ENCODE peak calls at places on chromosomes 4 and X, in four cellular contexts. One of them, this sample, is unnamed.

GRCh38 chrX:152895724-152896420 is 2.0 kb upstream of the ZNF185 start:
- DNase-seq in mesenchymal stem cell: no peak
- DNase-seq in DND-41: no peak
- DNase-seq in A549: no peak
- DNase-seq in this sample: no peak

GRCh38 chr4:134057356-134057755 is 144.2 kb downstream of the PABPC4L start:
- DNase-seq in A549: no peak
- DNase-seq in mesenchymal stem cell: no peak
- DNase-seq in DND-41: no peak
- DNase-seq in this sample: no peak

GRCh38 chrX:44914532-44915198 is 41.7 kb downstream of the KDM6A start:
- DNase-seq in mesenchymal stem cell: peak; percentile 44
- DNase-seq in DND-41: no peak
- DNase-seq in A549: no peak
- DNase-seq in this sample: no peak

GRCh38 chrX:152817082-152817744 is 13.3 kb downstream of the CETN2 start:
- DNase-seq in A549: no peak
- DNase-seq in DND-41: peak; percentile 16
- DNase-seq in mesenchymal stem cell: peak; percentile 37
- DNase-seq in this sample: peak; percentile 53

GRCh38 chrX:47170861-47171692 is 22.6 kb upstream of the UBA1 start:
- DNase-seq in mesenchymal stem cell: no peak
- DNase-seq in A549: no peak
- DNase-seq in DND-41: no peak
- DNase-seq in this sample: no peak

GRCh38 chrX:9164535-9165425 is 130.9 kb upstream of the FAM9B start:
- DNase-seq in mesenchymal stem cell: no peak
- DNase-seq in DND-41: peak; percentile 22
- DNase-seq in A549: no peak
- DNase-seq in this sample: no peak

GRCh38 chr4:108991929-108992328 is 229.1 kb upstream of the ETNPPL start:
- DNase-seq in A549: no peak
- DNase-seq in mesenchymal stem cell: peak; percentile 82
- DNase-seq in DND-41: no peak
- DNase-seq in this sample: no peak

GRCh38 chrX:138858946-138859345 is 147.4 kb upstream of the FGF13 start:
- DNase-seq in mesenchymal stem cell: peak; percentile 0
- DNase-seq in A549: no peak
- DNase-seq in DND-41: no peak
- DNase-seq in this sample: no peak

GRCh38 chr4:55545681-55546632 is 752 bp downstream of the CLOCK start:
- DNase-seq in DND-41: peak; percentile 66
- DNase-seq in A549: peak; percentile 21
- DNase-seq in mesenchymal stem cell: peak; percentile 83
- DNase-seq in this sample: peak; percentile 78

GRCh38 chr4:132759199-132759780 is 389.8 kb upstream of the PCDH10 start:
- DNase-seq in mesenchymal stem cell: no peak
- DNase-seq in A549: no peak
- DNase-seq in DND-41: no peak
- DNase-seq in this sample: no peak

GRCh38 chrX:13898084-13898483 is 81.2 kb upstream of the GPM6B start:
- DNase-seq in DND-41: no peak
- DNase-seq in A549: no peak
- DNase-seq in mesenchymal stem cell: peak; percentile 2
- DNase-seq in this sample: peak; percentile 77

GRCh38 chrX:31851761-31852160 is 779.9 kb upstream of the FTHL17 start:
- DNase-seq in A549: no peak
- DNase-seq in DND-41: no peak
- DNase-seq in mesenchymal stem cell: no peak
- DNase-seq in this sample: no peak

GRCh38 chrX:456146-456545 is 69.4 kb upstream of the PPP2R3B start:
- DNase-seq in mesenchymal stem cell: no peak
- DNase-seq in DND-41: no peak
- DNase-seq in A549: no peak
- DNase-seq in this sample: no peak

GRCh38 chrX:150548251-150548650 is 20.2 kb upstream of the MTM1 start:
- DNase-seq in DND-41: no peak
- DNase-seq in A549: no peak
- DNase-seq in mesenchymal stem cell: no peak
- DNase-seq in this sample: no peak

GRCh38 chr4:70724463-70724862 is 2.7 kb downstream of the RUFY3 start:
- DNase-seq in DND-41: no peak
- DNase-seq in A549: no peak
- DNase-seq in mesenchymal stem cell: no peak
- DNase-seq in this sample: no peak

GRCh38 chr4:70721747-70722146 is at the start of gene RUFY3:
- DNase-seq in mesenchymal stem cell: peak; percentile 44
- DNase-seq in DND-41: peak; percentile 26
- DNase-seq in A549: no peak
- DNase-seq in this sample: peak; percentile 42

GRCh38 chr4:70725633-70726032 is 3.9 kb downstream of the RUFY3 start:
- DNase-seq in DND-41: no peak
- DNase-seq in mesenchymal stem cell: no peak
- DNase-seq in A549: no peak
- DNase-seq in this sample: no peak

GRCh38 chr4:70718811-70719604 is 2.8 kb upstream of the RUFY3 start:
- DNase-seq in A549: no peak
- DNase-seq in mesenchymal stem cell: no peak
- DNase-seq in DND-41: no peak
- DNase-seq in this sample: no peak

DNA sequence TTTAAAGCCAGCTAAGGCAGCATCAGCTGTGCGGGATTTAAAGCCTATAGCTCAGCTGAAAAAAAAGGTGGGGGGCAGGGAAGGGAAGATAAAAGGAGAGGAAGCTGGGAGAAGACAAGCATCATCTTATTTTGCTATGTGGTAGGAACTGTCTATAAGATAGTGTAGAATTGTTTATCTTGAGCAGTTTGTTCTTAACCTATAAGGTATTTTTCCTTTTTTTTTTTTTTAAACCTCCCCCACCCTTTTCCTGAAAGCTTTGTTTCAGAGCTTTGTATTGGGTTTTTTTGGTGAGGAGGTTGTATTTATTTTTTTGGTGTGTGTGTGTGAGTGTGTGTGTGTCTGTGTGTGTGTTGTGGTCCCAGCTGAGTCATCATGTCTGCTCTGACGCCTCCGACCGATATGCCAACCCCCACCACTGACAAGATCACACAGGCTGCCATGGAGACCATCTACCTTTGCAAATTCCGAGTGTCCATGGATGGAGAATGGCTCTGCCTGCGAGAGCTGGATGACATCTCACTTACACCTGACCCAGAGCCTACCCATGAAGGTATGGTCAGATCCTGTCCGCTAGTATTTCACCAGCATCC is 531 bp downstream of the RUFY3 start:
- DNase-seq in A549: no peak
- DNase-seq in DND-41: peak; percentile 68
- DNase-seq in mesenchymal stem cell: peak; percentile 33
- DNase-seq in this sample: no peak
- H3K4me2 ChIP-seq in A549: peak overlapping the region; percentile 21
- H3K4me2 ChIP-seq in DND-41: peak overlapping the region; percentile 53
- H3K4me2 ChIP-seq in mesenchymal stem cell: peak overlapping the region; percentile 58
- H3K4me2 ChIP-seq in this sample: peak overlapping the region; percentile 2

DNA sequence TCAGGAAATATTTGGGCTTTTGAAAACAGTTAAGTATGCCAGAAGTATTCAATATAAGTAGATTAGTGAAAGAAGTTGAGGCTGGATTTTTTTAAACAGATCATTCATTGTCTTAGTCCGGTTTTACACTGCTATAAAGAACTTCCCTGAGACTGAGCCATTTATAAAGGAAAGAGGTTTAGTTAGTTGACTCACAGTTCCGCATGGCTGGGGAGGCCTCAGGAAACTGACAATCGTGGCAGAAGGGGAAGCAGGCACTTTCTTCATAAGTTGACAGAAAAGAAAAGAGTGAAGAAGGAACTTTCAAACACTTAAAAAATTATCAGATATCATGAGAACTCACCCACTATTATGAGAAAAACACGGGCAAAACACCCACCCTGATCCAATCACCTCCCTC is 31.1 kb upstream of the CYLC1 start:
- DNase-seq in DND-41: no peak
- DNase-seq in mesenchymal stem cell: no peak
- DNase-seq in A549: no peak
- DNase-seq in this sample: no peak
- H3K4me2 ChIP-seq in DND-41: no peak overlapping the region
- H3K4me2 ChIP-seq in mesenchymal stem cell: no peak overlapping the region
- H3K4me2 ChIP-seq in A549: no peak overlapping the region
- H3K4me2 ChIP-seq in this sample: no peak overlapping the region

GRCh38 chr4:177008071-177008835 is 215.5 kb upstream of the VEGFC start:
- DNase-seq in A549: no peak
- DNase-seq in DND-41: no peak
- DNase-seq in mesenchymal stem cell: peak; percentile 56
- DNase-seq in this sample: no peak

GRCh38 chr4:177006331-177006730 is 213.6 kb upstream of the VEGFC start:
- DNase-seq in DND-41: no peak
- DNase-seq in A549: no peak
- DNase-seq in mesenchymal stem cell: no peak
- DNase-seq in this sample: no peak

GRCh38 chr4:177010421-177010820 is 217.7 kb upstream of the VEGFC start:
- DNase-seq in mesenchymal stem cell: no peak
- DNase-seq in A549: no peak
- DNase-seq in DND-41: no peak
- DNase-seq in this sample: no peak

GRCh38 chr4:177005801-177006230 is 213.1 kb upstream of the VEGFC start:
- DNase-seq in DND-41: peak; percentile 53
- DNase-seq in A549: no peak
- DNase-seq in mesenchymal stem cell: peak; percentile 22
- DNase-seq in this sample: no peak

GRCh38 chr4:177008836-177009501 is 216.2 kb upstream of the VEGFC start:
- DNase-seq in A549: no peak
- DNase-seq in DND-41: no peak
- DNase-seq in mesenchymal stem cell: no peak
- DNase-seq in this sample: no peak
- H3K4me2 ChIP-seq in A549: no peak overlapping the region
- H3K4me2 ChIP-seq in DND-41: no peak overlapping the region
- H3K4me2 ChIP-seq in mesenchymal stem cell: no peak overlapping the region
- H3K4me2 ChIP-seq in this sample: no peak overlapping the region

GRCh38 chr4:147195386-147195785 is 249.7 kb upstream of the TTC29 start:
- DNase-seq in mesenchymal stem cell: no peak
- DNase-seq in DND-41: no peak
- DNase-seq in A549: no peak
- DNase-seq in this sample: no peak

GRCh38 chr4:147192679-147193078 is 247.0 kb upstream of the TTC29 start:
- DNase-seq in DND-41: no peak
- DNase-seq in mesenchymal stem cell: no peak
- DNase-seq in A549: no peak
- DNase-seq in this sample: no peak

GRCh38 chr4:147198411-147199051 is 252.9 kb upstream of the TTC29 start:
- DNase-seq in A549: no peak
- DNase-seq in mesenchymal stem cell: no peak
- DNase-seq in DND-41: no peak
- DNase-seq in this sample: peak; percentile 70

GRCh38 chr4:147194604-147195003 is 248.9 kb upstream of the TTC29 start:
- DNase-seq in DND-41: no peak
- DNase-seq in A549: no peak
- DNase-seq in mesenchymal stem cell: no peak
- DNase-seq in this sample: no peak

GRCh38 chr4:147194107-147194506 is 248.4 kb upstream of the TTC29 start:
- DNase-seq in A549: no peak
- DNase-seq in mesenchymal stem cell: no peak
- DNase-seq in DND-41: no peak
- DNase-seq in this sample: no peak
- H3K4me2 ChIP-seq in A549: peak overlapping the region; percentile 12
- H3K4me2 ChIP-seq in mesenchymal stem cell: no peak overlapping the region
- H3K4me2 ChIP-seq in DND-41: no peak overlapping the region
- H3K4me2 ChIP-seq in this sample: no peak overlapping the region

DNA sequence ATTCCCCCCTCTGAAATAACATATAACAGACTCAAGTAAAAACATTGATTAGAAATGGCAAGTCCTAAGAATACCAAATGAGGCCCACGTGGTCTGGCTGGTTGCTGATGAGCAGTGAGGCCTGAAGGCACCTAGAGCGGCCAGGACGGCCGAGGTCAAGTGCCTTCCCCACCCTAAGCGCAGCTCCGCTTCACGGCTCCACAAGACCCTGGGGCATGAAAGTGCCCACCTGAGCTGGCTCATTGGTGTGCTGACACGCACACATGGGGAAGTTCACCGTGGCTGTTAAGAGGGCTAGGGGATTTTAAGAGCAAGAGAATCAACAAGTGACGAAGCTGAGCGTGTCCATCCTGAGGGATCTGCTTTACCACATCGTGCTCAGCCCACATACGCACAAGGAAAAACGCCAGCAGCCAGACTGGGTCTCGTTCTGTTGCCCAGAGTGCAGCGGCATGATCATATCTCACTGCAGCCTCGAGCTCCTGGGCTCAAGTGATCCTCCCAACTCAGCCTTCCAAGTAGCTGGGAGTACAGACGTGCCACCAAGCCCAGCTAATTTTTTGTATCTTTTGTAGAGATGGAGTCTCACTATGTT is 22.4 kb downstream of the DCTD start:
- DNase-seq in mesenchymal stem cell: no peak
- DNase-seq in DND-41: no peak
- DNase-seq in A549: no peak
- DNase-seq in this sample: no peak
- H3K4me2 ChIP-seq in mesenchymal stem cell: no peak overlapping the region
- H3K4me2 ChIP-seq in DND-41: no peak overlapping the region
- H3K4me2 ChIP-seq in A549: no peak overlapping the region
- H3K4me2 ChIP-seq in this sample: no peak overlapping the region

DNA sequence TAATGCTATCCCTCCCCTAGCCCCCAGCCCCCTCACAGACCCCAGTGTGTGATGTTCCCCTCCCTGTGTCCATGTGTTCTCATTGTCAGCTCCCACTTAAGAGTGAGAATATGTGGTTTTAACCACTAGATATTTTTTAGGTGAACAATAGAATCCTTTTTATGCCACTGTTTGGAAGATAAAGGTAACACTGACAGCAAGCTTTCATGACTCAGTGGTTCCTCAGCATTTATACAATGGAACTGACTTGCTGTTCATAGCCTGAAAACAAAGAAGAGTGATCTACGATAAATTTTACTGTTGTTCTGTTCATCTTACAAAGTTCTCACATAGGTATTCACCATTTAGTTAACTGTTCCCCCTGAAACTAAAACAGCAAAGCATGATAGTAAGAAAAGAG is 147.8 kb downstream of the ARHGAP10 start:
- DNase-seq in DND-41: no peak
- DNase-seq in A549: no peak
- DNase-seq in mesenchymal stem cell: no peak
- DNase-seq in this sample: no peak
- H3K4me2 ChIP-seq in DND-41: no peak overlapping the region
- H3K4me2 ChIP-seq in A549: no peak overlapping the region
- H3K4me2 ChIP-seq in mesenchymal stem cell: no peak overlapping the region
- H3K4me2 ChIP-seq in this sample: no peak overlapping the region

GRCh38 chr4:38784141-38784540 is 1.4 kb upstream of the TLR10 start:
- DNase-seq in A549: no peak
- DNase-seq in mesenchymal stem cell: no peak
- DNase-seq in DND-41: no peak
- DNase-seq in this sample: no peak
- H3K4me2 ChIP-seq in A549: no peak overlapping the region
- H3K4me2 ChIP-seq in mesenchymal stem cell: no peak overlapping the region
- H3K4me2 ChIP-seq in DND-41: no peak overlapping the region
- H3K4me2 ChIP-seq in this sample: no peak overlapping the region

This sample was measured in GM23338.